ENCODE peak calls at places on chromosomes 13 and 19, in seven cellular contexts. One of them, this sample, is unnamed.

GRCh38 chr13:93472296-93472695 is 245.7 kb downstream of the GPC6 start:
- DNase-seq in transverse colon: no peak
- DNase-seq in LNCaP clone FGC: no peak
- DNase-seq in cardiac muscle cell: no peak
- DNase-seq in heart left ventricle: no peak
- DNase-seq in fibroblast of mammary gland: no peak
- DNase-seq in HCT116: no peak
- DNase-seq in this sample: no peak

GRCh38 chr19:17385878-17386611 is 8.0 kb downstream of the CCDC194 start:
- DNase-seq in heart left ventricle: peak; percentile 68
- DNase-seq in fibroblast of mammary gland: peak; percentile 39
- DNase-seq in HCT116: no peak
- DNase-seq in transverse colon: peak; percentile 68
- DNase-seq in cardiac muscle cell: peak; percentile 68
- DNase-seq in LNCaP clone FGC: no peak
- DNase-seq in this sample: peak; percentile 69

GRCh38 chr19:40246292-40247073 is 20.0 kb upstream of the CCNP start:
- DNase-seq in cardiac muscle cell: no peak
- DNase-seq in fibroblast of mammary gland: no peak
- DNase-seq in transverse colon: no peak
- DNase-seq in HCT116: no peak
- DNase-seq in heart left ventricle: no peak
- DNase-seq in LNCaP clone FGC: no peak
- DNase-seq in this sample: no peak

GRCh38 chr13:110135977-110136597 is 170.9 kb downstream of the COL4A1 start:
- DNase-seq in LNCaP clone FGC: no peak
- DNase-seq in cardiac muscle cell: no peak
- DNase-seq in fibroblast of mammary gland: no peak
- DNase-seq in transverse colon: no peak
- DNase-seq in HCT116: no peak
- DNase-seq in heart left ventricle: no peak
- DNase-seq in this sample: no peak

GRCh38 chr13:113050856-113051431 is 54.6 kb upstream of the F7 start:
- DNase-seq in transverse colon: no peak
- DNase-seq in heart left ventricle: peak; percentile 21
- DNase-seq in fibroblast of mammary gland: no peak
- DNase-seq in cardiac muscle cell: no peak
- DNase-seq in LNCaP clone FGC: no peak
- DNase-seq in HCT116: no peak
- DNase-seq in this sample: no peak

GRCh38 chr13:98473135-98473791 is 103.6 kb downstream of the STK24 start:
- DNase-seq in heart left ventricle: peak; percentile 60
- DNase-seq in HCT116: no peak
- DNase-seq in cardiac muscle cell: no peak
- DNase-seq in transverse colon: no peak
- DNase-seq in LNCaP clone FGC: no peak
- DNase-seq in fibroblast of mammary gland: no peak
- DNase-seq in this sample: no peak

GRCh38 chr19:19464339-19465098 is 50.8 kb downstream of the TSSK6 start:
- DNase-seq in LNCaP clone FGC: peak; percentile 83
- DNase-seq in transverse colon: no peak
- DNase-seq in HCT116: no peak
- DNase-seq in heart left ventricle: no peak
- DNase-seq in fibroblast of mammary gland: peak; percentile 75
- DNase-seq in cardiac muscle cell: peak; percentile 76
- DNase-seq in this sample: peak; percentile 80

GRCh38 chr19:3132971-3133792 is 2.7 kb upstream of the GNA15 start:
- DNase-seq in transverse colon: peak; percentile 47
- DNase-seq in HCT116: no peak
- DNase-seq in LNCaP clone FGC: peak; percentile 13
- DNase-seq in heart left ventricle: peak; percentile 70
- DNase-seq in fibroblast of mammary gland: no peak
- DNase-seq in cardiac muscle cell: no peak
- DNase-seq in this sample: peak; percentile 24

GRCh38 chr13:41905600-41906254 is 55.2 kb downstream of the VWA8 start:
- DNase-seq in transverse colon: no peak
- DNase-seq in cardiac muscle cell: peak; percentile 18
- DNase-seq in HCT116: peak; percentile 34
- DNase-seq in fibroblast of mammary gland: peak; percentile 68
- DNase-seq in heart left ventricle: no peak
- DNase-seq in LNCaP clone FGC: peak; percentile 4
- DNase-seq in this sample: peak; percentile 59

GRCh38 chr13:110625771-110626321 is 10.5 kb downstream of the NAXD start:
- DNase-seq in cardiac muscle cell: no peak
- DNase-seq in HCT116: no peak
- DNase-seq in fibroblast of mammary gland: no peak
- DNase-seq in transverse colon: peak; percentile 85
- DNase-seq in heart left ventricle: no peak
- DNase-seq in LNCaP clone FGC: peak; percentile 25
- DNase-seq in this sample: no peak

GRCh38 chr19:21084343-21084742 is 2.3 kb downstream of the ZNF714 start:
- DNase-seq in fibroblast of mammary gland: peak; percentile 88
- DNase-seq in transverse colon: no peak
- DNase-seq in heart left ventricle: no peak
- DNase-seq in LNCaP clone FGC: no peak
- DNase-seq in cardiac muscle cell: no peak
- DNase-seq in HCT116: no peak
- DNase-seq in this sample: peak; percentile 38

GRCh38 chr19:10339380-10339960 is at the start of gene ICAM3:
- DNase-seq in HCT116: no peak
- DNase-seq in cardiac muscle cell: no peak
- DNase-seq in fibroblast of mammary gland: no peak
- DNase-seq in LNCaP clone FGC: no peak
- DNase-seq in transverse colon: peak; percentile 58
- DNase-seq in heart left ventricle: no peak
- DNase-seq in this sample: no peak

GRCh38 chr13:23427342-23428182 is 5.9 kb downstream of the SACS start:
- DNase-seq in transverse colon: peak; percentile 33
- DNase-seq in HCT116: no peak
- DNase-seq in cardiac muscle cell: no peak
- DNase-seq in heart left ventricle: peak; percentile 38
- DNase-seq in fibroblast of mammary gland: peak; percentile 96
- DNase-seq in LNCaP clone FGC: peak; percentile 89
- DNase-seq in this sample: peak; percentile 94

GRCh38 chr19:801030-801860 is 4.0 kb downstream of the PTBP1 start:
- DNase-seq in fibroblast of mammary gland: peak; percentile 55
- DNase-seq in HCT116: no peak
- DNase-seq in heart left ventricle: peak; percentile 92
- DNase-seq in transverse colon: peak; percentile 60
- DNase-seq in cardiac muscle cell: peak; percentile 8
- DNase-seq in LNCaP clone FGC: no peak
- DNase-seq in this sample: peak; percentile 66

GRCh38 chr13:29805994-29806748 is 44.2 kb downstream of the UBL3 start:
- DNase-seq in HCT116: no peak
- DNase-seq in cardiac muscle cell: no peak
- DNase-seq in transverse colon: no peak
- DNase-seq in heart left ventricle: no peak
- DNase-seq in LNCaP clone FGC: no peak
- DNase-seq in fibroblast of mammary gland: no peak
- DNase-seq in this sample: no peak

GRCh38 chr13:40984670-40985366 is 34.3 kb downstream of the ELF1 start:
- DNase-seq in fibroblast of mammary gland: peak; percentile 18
- DNase-seq in heart left ventricle: no peak
- DNase-seq in transverse colon: no peak
- DNase-seq in cardiac muscle cell: no peak
- DNase-seq in HCT116: no peak
- DNase-seq in LNCaP clone FGC: no peak
- DNase-seq in this sample: no peak

GRCh38 chr13:45446181-45446580 is 18.6 kb upstream of the COG3 start:
- DNase-seq in fibroblast of mammary gland: peak; percentile 70
- DNase-seq in LNCaP clone FGC: no peak
- DNase-seq in heart left ventricle: no peak
- DNase-seq in HCT116: no peak
- DNase-seq in transverse colon: no peak
- DNase-seq in cardiac muscle cell: no peak
- DNase-seq in this sample: peak; percentile 26

GRCh38 chr19:55461974-55462628 is 659 bp upstream of the ISOC2 start:
- DNase-seq in cardiac muscle cell: no peak
- DNase-seq in HCT116: no peak
- DNase-seq in LNCaP clone FGC: no peak
- DNase-seq in fibroblast of mammary gland: peak; percentile 48
- DNase-seq in heart left ventricle: no peak
- DNase-seq in transverse colon: no peak
- DNase-seq in this sample: peak; percentile 53

GRCh38 chr19:27752530-27753184 is 1460.3 kb downstream of the UQCRFS1 start:
- DNase-seq in cardiac muscle cell: no peak
- DNase-seq in heart left ventricle: no peak
- DNase-seq in HCT116: no peak
- DNase-seq in LNCaP clone FGC: no peak
- DNase-seq in fibroblast of mammary gland: no peak
- DNase-seq in transverse colon: no peak
- DNase-seq in this sample: no peak

GRCh38 chr13:48446454-48446853 is 33.5 kb upstream of the LPAR6 start:
- DNase-seq in fibroblast of mammary gland: peak; percentile 83
- DNase-seq in cardiac muscle cell: no peak
- DNase-seq in transverse colon: no peak
- DNase-seq in LNCaP clone FGC: no peak
- DNase-seq in HCT116: no peak
- DNase-seq in heart left ventricle: no peak
- DNase-seq in this sample: peak; percentile 83

GRCh38 chr19:36140289-36141038 is 598 bp downstream of the CAPNS1 start:
- DNase-seq in transverse colon: peak; percentile 53
- DNase-seq in LNCaP clone FGC: no peak
- DNase-seq in fibroblast of mammary gland: peak; percentile 32
- DNase-seq in HCT116: no peak
- DNase-seq in heart left ventricle: peak; percentile 67
- DNase-seq in cardiac muscle cell: peak; percentile 71
- DNase-seq in this sample: peak; percentile 57

GRCh38 chr19:36142046-36142445 is 2.2 kb downstream of the CAPNS1 start:
- DNase-seq in LNCaP clone FGC: no peak
- DNase-seq in fibroblast of mammary gland: no peak
- DNase-seq in heart left ventricle: no peak
- DNase-seq in HCT116: no peak
- DNase-seq in transverse colon: no peak
- DNase-seq in cardiac muscle cell: no peak
- DNase-seq in this sample: no peak

GRCh38 chr19:36139473-36140288 is at the start of gene CAPNS1:
- DNase-seq in transverse colon: peak; percentile 98
- DNase-seq in HCT116: peak; percentile 95
- DNase-seq in cardiac muscle cell: peak; percentile 99
- DNase-seq in LNCaP clone FGC: peak; percentile 82
- DNase-seq in heart left ventricle: peak; percentile 99
- DNase-seq in fibroblast of mammary gland: peak; percentile 93
- DNase-seq in this sample: peak; percentile 96

GRCh38 chr19:36142496-36142895 is 2.6 kb downstream of the CAPNS1 start:
- DNase-seq in heart left ventricle: no peak
- DNase-seq in transverse colon: no peak
- DNase-seq in HCT116: no peak
- DNase-seq in fibroblast of mammary gland: no peak
- DNase-seq in LNCaP clone FGC: no peak
- DNase-seq in cardiac muscle cell: no peak
- DNase-seq in this sample: no peak

DNA sequence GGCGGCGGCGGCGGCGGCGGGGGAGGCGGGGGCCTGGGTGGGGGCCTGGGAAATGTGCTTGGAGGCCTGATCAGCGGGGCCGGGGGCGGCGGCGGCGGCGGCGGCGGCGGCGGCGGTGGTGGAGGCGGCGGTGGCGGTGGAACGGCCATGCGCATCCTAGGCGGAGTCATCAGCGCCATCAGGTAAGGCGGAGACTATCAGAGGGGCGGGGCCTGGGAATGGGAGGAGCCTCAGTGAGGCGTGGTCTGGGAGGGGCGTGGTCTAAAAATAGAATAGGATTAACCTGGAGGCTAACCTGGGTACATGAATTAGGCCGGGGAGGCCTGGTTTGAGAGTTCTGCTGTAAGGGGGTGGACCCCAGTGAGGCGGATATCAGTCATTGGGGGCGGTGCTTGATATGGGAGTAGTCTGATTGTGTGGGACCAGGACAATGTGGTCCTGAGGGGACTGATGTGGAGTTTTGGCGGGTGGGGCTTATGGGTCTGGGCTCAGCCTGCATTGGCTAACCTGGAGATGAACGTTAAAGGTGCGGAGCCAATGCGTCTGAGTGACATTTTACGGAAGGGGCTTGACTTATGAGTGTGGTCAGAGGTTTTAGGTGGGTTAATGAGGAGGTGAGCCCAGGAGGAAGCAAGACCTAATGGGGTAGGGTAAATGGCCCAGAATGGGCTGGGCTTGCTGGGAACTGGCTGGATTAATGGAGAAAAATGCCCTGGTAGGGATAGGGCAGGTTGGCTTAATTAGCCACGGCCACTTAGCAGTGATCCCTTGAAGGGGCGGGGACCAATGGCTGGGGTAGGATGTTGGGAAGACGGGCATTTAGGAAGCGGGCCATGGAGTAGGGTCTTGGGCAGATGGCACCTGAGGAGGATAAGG is 1.4 kb downstream of the CAPNS1 start:
- DNase-seq in cardiac muscle cell: peak; percentile 91
- DNase-seq in HCT116: peak; percentile 83
- DNase-seq in heart left ventricle: peak; percentile 90
- DNase-seq in fibroblast of mammary gland: peak; percentile 79
- DNase-seq in LNCaP clone FGC: peak; percentile 52
- DNase-seq in transverse colon: peak; percentile 93
- DNase-seq in this sample: peak; percentile 83
- TF ChIP-seq CTCF in cardiac muscle cell: no peak
- TF ChIP-seq CTCF in HCT116: no peak
- TF ChIP-seq CTCF in heart left ventricle: no peak
- TF ChIP-seq CTCF in fibroblast of mammary gland: no peak
- TF ChIP-seq CTCF in LNCaP clone FGC: no peak
- TF ChIP-seq CTCF in transverse colon: no peak
- TF ChIP-seq CTCF in this sample: no peak

DNA sequence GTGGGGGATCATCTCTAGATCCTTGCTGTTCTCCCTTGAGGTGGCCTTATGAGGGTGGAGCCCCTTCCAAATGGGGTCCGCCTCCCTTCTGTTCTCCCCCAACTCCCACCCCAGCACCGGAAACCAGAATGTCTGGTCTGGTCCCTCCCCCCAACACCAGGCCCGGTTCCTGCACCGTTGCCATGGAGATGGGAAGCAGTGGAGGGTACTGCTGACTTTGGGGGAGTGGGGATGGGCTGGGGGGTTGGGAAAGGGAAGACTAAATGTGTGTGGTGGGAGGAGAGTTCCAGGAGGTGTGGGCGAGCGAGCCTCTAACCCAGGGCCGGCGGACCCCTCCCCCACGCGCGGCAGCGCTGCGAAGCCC is 1.7 kb downstream of the SHANK1 start:
- DNase-seq in HCT116: no peak
- DNase-seq in heart left ventricle: no peak
- DNase-seq in fibroblast of mammary gland: no peak
- DNase-seq in LNCaP clone FGC: no peak
- DNase-seq in cardiac muscle cell: no peak
- DNase-seq in transverse colon: no peak
- DNase-seq in this sample: no peak
- H3K4me3 ChIP-seq in HCT116: peak overlapping the region; percentile 54
- H3K4me3 ChIP-seq in heart left ventricle: peak overlapping the region; percentile 43
- H3K4me3 ChIP-seq in fibroblast of mammary gland: no peak overlapping the region
- H3K4me3 ChIP-seq in LNCaP clone FGC: no peak overlapping the region
- H3K4me3 ChIP-seq in cardiac muscle cell: peak overlapping the region; percentile 41
- H3K4me3 ChIP-seq in transverse colon: no peak overlapping the region
- H3K4me3 ChIP-seq in this sample: peak overlapping the region; percentile 49

GRCh38 chr13:50969691-50970090 is 60.1 kb downstream of the RNASEH2B start:
- DNase-seq in LNCaP clone FGC: no peak
- DNase-seq in heart left ventricle: no peak
- DNase-seq in HCT116: no peak
- DNase-seq in cardiac muscle cell: peak; percentile 49
- DNase-seq in fibroblast of mammary gland: no peak
- DNase-seq in transverse colon: peak; percentile 26
- DNase-seq in this sample: peak; percentile 6
- TF ChIP-seq CTCF in LNCaP clone FGC: peak; percentile 52
- TF ChIP-seq CTCF in heart left ventricle: no peak
- TF ChIP-seq CTCF in HCT116: peak; percentile 16
- TF ChIP-seq CTCF in cardiac muscle cell: no peak
- TF ChIP-seq CTCF in fibroblast of mammary gland: peak; percentile 5
- TF ChIP-seq CTCF in transverse colon: no peak
- TF ChIP-seq CTCF in this sample: no peak

GRCh38 chr19:42285988-42286348 is 16.0 kb upstream of the PRR19 start:
- DNase-seq in heart left ventricle: no peak
- DNase-seq in transverse colon: no peak
- DNase-seq in HCT116: no peak
- DNase-seq in fibroblast of mammary gland: no peak
- DNase-seq in LNCaP clone FGC: no peak
- DNase-seq in cardiac muscle cell: no peak
- DNase-seq in this sample: no peak
- H3K4me3 ChIP-seq in heart left ventricle: no peak overlapping the region
- H3K4me3 ChIP-seq in transverse colon: no peak overlapping the region
- H3K4me3 ChIP-seq in HCT116: no peak overlapping the region
- H3K4me3 ChIP-seq in fibroblast of mammary gland: no peak overlapping the region
- H3K4me3 ChIP-seq in LNCaP clone FGC: no peak overlapping the region
- H3K4me3 ChIP-seq in cardiac muscle cell: no peak overlapping the region
- H3K4me3 ChIP-seq in this sample: peak overlapping the region; percentile 76